ENCODE peak calls at places on chromosome 14, in nine cellular contexts. J is coronary artery; Q is stomach; M is MM.1S; E is DND-41; R is lower lobe of right lung; T is adrenal gland; P is WERI-Rb-1; Z is CD4-positive, alpha-beta T cell. C is an unnamed sample.

GRCh38 chr14:65252471-65253255 is 150.3 kb upstream of the MAX start:
- DNase-seq in J (no peak), Q (no peak), M (no peak), E (peak), R (no peak), T (no peak), P (no peak), Z (no peak), C (no peak)

GRCh38 chr14:69288001-69288771 is 28.2 kb downstream of the GALNT16 start:
- DNase-seq in J (no peak), Q (peak), M (no peak), E (no peak), R (no peak), T (peak), P (peak), Z (no peak), C (no peak)

GRCh38 chr14:99590746-99591555 is 13.1 kb downstream of the CCDC85C start:
- DNase-seq in J (no peak), Q (no peak), M (no peak), E (no peak), R (no peak), T (peak), P (no peak), Z (no peak), C (no peak)

GRCh38 chr14:24443053-24443683 is 592 bp upstream of the SDR39U1 start:
- DNase-seq in J (no peak), Q (no peak), M (no peak), E (no peak), R (no peak), T (no peak), P (no peak), Z (no peak), C (no peak)

GRCh38 chr14:24425704-24426103 is 3.8 kb downstream of the CBLN3 start:
- DNase-seq in J (no peak), Q (no peak), M (no peak), E (no peak), R (no peak), T (peak), P (no peak), Z (no peak), C (peak)

GRCh38 chr14:76641541-76641940 is 119.7 kb upstream of the VASH1 start:
- DNase-seq in J (peak), Q (no peak), M (no peak), E (no peak), R (no peak), T (no peak), P (no peak), Z (no peak), C (no peak)

GRCh38 chr14:78752789-78753188 is 582.6 kb downstream of the NRXN3 start:
- DNase-seq in J (no peak), Q (no peak), M (no peak), E (no peak), R (no peak), T (no peak), P (no peak), Z (no peak), C (no peak)

GRCh38 chr14:57828713-57829112 is 37.2 kb downstream of the SLC35F4 start:
- DNase-seq in J (no peak), Q (no peak), M (no peak), E (no peak), R (no peak), T (no peak), P (no peak), Z (no peak), C (no peak)

GRCh38 chr14:55088356-55088755 is 36.9 kb downstream of the MAPK1IP1L start:
- DNase-seq in J (no peak), Q (no peak), M (no peak), E (no peak), R (no peak), T (no peak), P (no peak), Z (no peak), C (no peak)

GRCh38 chr14:76456200-76456599 is 80.3 kb downstream of the ESRRB start:
- DNase-seq in J (no peak), Q (no peak), M (peak), E (peak), R (no peak), T (peak), P (peak), Z (no peak), C (peak)

GRCh38 chr14:77026166-77026929 is 2.2 kb downstream of the IRF2BPL start:
- DNase-seq in J (no peak), Q (peak), M (no peak), E (no peak), R (peak), T (peak), P (no peak), Z (no peak), C (peak)

DNA sequence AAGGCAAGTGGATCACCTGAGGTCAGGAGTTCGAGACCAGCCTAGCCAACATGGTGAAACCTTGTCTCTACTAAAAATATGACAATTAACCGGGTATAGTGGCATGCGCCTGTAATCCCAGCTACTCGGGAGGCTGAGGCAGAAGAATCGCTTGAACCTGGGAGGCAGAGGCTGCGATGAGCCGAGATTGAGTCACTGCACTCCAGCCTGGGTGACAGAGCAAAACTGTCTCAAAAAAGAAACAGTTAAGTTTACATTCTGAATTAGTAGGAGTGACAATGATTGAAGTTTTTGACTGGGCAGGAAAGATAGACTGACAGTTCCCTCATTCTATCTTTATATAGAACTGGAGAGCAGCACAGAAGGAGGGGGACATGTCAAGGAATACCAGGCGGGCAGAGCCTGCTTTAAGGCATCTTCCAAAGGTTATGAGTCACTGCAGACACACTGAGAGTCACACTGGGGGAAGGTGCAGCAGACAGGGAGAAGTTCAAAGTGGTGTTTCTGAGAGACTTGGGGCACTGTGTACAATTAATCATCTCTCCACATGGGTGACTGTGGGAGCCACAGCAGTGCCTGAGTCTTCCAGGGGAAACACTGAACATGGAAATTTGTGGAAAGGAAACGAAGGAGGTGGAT is 42.8 kb upstream of the RNASE3 start:
- DNase-seq in J (no peak), Q (no peak), M (no peak), E (no peak), R (no peak), T (no peak), P (no peak), Z (no peak), C (peak)
- H3K27ac ChIP-seq in J (no peak), Q (peak), M (no peak), E (no peak), R (peak), T (no peak), P (no peak), Z (no peak), C (no peak)

GRCh38 chr14:29895591-29896043 is 32.0 kb downstream of the PRKD1 start:
- DNase-seq in J (no peak), Q (peak), M (no peak), E (no peak), R (peak), T (no peak), P (no peak), Z (no peak), C (no peak)
- H3K27ac ChIP-seq in J (no peak), Q (no peak), M (no peak), E (no peak), R (no peak), T (no peak), P (no peak), Z (no peak), C (no peak)

DNA sequence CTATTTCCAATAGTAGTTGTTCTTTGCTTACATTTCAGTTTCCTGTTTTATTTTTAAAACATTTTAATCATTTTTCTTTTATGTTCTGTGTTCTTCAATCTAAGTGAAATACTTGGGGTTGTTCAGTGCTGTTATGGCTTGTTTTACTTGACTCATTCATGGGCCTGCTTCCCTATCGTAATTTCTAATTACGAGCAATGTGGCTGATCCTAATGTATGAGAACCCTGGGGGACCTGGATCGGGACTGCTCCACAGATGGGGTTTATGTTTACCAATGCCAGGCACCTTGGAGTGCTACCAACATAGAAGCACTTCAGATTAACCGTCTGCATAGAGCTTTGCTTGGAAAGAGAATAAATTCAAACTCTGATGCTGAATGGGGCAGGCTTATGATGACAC is 29.8 kb downstream of the TECPR2 start:
- DNase-seq in J (no peak), Q (no peak), M (no peak), E (no peak), R (no peak), T (no peak), P (no peak), Z (no peak), C (no peak)
- H3K27ac ChIP-seq in J (no peak), Q (no peak), M (no peak), E (no peak), R (no peak), T (peak), P (no peak), Z (no peak), C (no peak)

GRCh38 chr14:56224179-56224578 is 106.0 kb downstream of the PELI2 start:
- DNase-seq in J (no peak), Q (no peak), M (no peak), E (no peak), R (no peak), T (no peak), P (no peak), Z (no peak), C (no peak)

GRCh38 chr14:56217380-56218045 is 99.3 kb downstream of the PELI2 start:
- DNase-seq in J (no peak), Q (no peak), M (no peak), E (no peak), R (no peak), T (no peak), P (no peak), Z (no peak), C (no peak)

GRCh38 chr14:56219666-56220413 is 101.6 kb downstream of the PELI2 start:
- DNase-seq in J (no peak), Q (no peak), M (no peak), E (no peak), R (no peak), T (no peak), P (no peak), Z (no peak), C (peak)

GRCh38 chr14:56224691-56225681 is 106.8 kb downstream of the PELI2 start:
- DNase-seq in J (no peak), Q (peak), M (no peak), E (no peak), R (no peak), T (no peak), P (no peak), Z (no peak), C (no peak)

DNA sequence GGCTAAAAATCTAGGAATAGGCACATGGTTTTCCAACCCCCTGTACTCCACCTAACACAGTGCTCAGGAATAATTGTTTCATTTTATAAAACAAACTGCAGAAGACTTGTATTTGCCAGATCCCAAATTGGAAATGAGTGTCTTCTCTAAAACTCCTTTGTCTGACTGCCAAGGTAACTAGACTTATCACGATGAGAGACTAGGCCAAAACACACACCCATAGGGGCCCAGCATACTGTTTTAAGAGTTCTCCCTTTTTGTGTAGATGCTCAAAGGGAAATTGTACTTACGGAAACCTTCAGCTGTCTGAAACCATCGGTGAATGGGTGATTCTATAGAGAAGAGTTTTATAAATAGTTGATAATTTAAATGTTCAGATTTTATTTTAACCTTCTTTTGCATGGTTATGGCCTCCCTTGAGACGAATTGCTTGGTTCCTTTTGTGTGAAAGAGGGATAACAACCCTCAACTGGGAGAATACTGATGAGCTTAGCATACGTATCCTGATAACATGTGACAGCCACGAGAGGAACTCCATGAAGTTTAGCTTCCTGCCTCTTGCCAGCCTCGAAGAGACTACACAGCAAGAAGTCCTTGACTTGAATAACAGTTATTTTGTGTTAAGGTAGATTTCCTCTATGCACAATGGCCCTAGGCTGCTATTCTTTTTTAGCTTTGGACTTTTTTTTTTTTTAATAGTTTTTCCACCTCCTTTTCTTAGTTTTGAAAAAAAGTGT is 103.3 kb downstream of the PELI2 start:
- DNase-seq in J (no peak), Q (no peak), M (no peak), E (no peak), R (no peak), T (no peak), P (no peak), Z (no peak), C (no peak)
- H3K27ac ChIP-seq in J (no peak), Q (no peak), M (no peak), E (peak), R (no peak), T (no peak), P (no peak), Z (no peak), C (no peak)

DNA sequence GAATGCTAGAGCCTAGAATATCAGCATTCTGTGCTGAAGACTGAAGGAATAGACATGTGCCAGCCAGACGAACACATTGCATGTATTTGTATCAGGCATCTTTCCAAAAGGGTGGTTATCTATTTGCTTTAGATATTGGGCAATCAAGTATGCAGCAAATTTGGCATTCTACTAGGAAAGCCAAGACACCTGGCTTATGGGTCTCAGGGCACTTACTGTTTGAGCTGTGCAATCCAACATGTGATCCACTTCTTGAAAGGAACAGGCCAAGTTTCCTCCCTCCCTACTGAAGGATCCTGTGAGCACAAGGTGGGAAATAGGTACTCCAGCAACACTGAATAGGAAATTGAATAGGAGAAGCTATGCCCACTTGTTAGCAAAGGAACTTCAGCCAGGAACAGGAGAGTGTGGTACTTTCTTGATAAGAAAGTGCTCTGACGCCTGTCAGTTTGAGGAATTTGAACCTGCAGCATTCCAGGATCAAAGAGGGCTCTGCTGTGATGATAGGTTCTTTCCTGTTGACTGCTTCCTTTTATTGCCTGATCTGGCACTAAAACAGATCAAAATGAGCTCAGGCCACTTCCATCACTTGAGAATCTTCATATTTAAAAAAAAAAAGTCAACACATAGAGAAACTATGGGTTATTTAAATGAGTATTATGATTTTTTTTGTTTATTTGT is 20.6 kb downstream of the OR6S1 start:
- DNase-seq in J (no peak), Q (no peak), M (no peak), E (no peak), R (no peak), T (no peak), P (no peak), Z (no peak), C (no peak)
- H3K27ac ChIP-seq in J (no peak), Q (no peak), M (no peak), E (no peak), R (no peak), T (no peak), P (no peak), Z (no peak), C (no peak)

C was measured in SJSA1.